ENCODE peak calls at places on chromosomes 7 and 10, in seven cellular contexts. Q is dermis blood vessel endothelial cell; J is activated naive CD4-positive, alpha-beta T cell; Y is IMR-90; V is GM23338; R is stromal cell of bone marrow; H is upper lobe of right lung. B is an unnamed sample.

GRCh38 chr7:11427686-11428273 is 404.2 kb downstream of the THSD7A start:
- DNase-seq in Q (peak), J (no peak), Y (peak), V (peak), R (peak), H (no peak), B (peak)

GRCh38 chr7:101127460-101128039 is 646 bp downstream of the SERPINE1 start:
- DNase-seq in Q (no peak), J (no peak), Y (no peak), V (no peak), R (no peak), H (no peak), B (no peak)

GRCh38 chr7:85165263-85165662 is 21.6 kb downstream of the SEMA3D start:
- DNase-seq in Q (no peak), J (no peak), Y (no peak), V (no peak), R (no peak), H (no peak), B (no peak)

GRCh38 chr7:28065721-28066285 is 114.8 kb downstream of the JAZF1 start:
- DNase-seq in Q (no peak), J (no peak), Y (no peak), V (peak), R (no peak), H (no peak), B (no peak)

GRCh38 chr7:147771344-147771743 is 819.2 kb upstream of the C7orf33 start:
- DNase-seq in Q (no peak), J (no peak), Y (no peak), V (no peak), R (no peak), H (no peak), B (no peak)

GRCh38 chr10:983951-984705 is 4.1 kb upstream of the GTPBP4 start:
- DNase-seq in Q (no peak), J (no peak), Y (peak), V (no peak), R (no peak), H (no peak), B (no peak)

GRCh38 chr7:137687556-137688280 is 159.1 kb downstream of the DGKI start:
- DNase-seq in Q (peak), J (no peak), Y (peak), V (no peak), R (no peak), H (no peak), B (no peak)

GRCh38 chr10:60236869-60237524 is 152.7 kb downstream of the ANK3 start:
- DNase-seq in Q (peak), J (no peak), Y (no peak), V (no peak), R (peak), H (peak), B (no peak)

GRCh38 chr10:57657164-57657765 is 610.4 kb downstream of the IPMK start:
- DNase-seq in Q (peak), J (no peak), Y (peak), V (peak), R (peak), H (no peak), B (peak)

GRCh38 chr7:105876964-105877601 is 684 bp upstream of the ATXN7L1 start:
- DNase-seq in Q (peak), J (peak), Y (peak), V (peak), R (no peak), H (peak), B (no peak)

B was measured in HS-5.